ENCODE peak calls at places on chromosomes 1 and 21, in eight cellular contexts. One of them, this sample, is unnamed.

GRCh38 chr1:15224259-15224869 is 22.7 kb upstream of the FHAD1 start:
- DNase-seq in thoracic aorta: no peak
- DNase-seq in heart left ventricle: no peak
- DNase-seq in lung: no peak
- DNase-seq in suprapubic skin: peak; percentile 38
- DNase-seq in A549: no peak
- DNase-seq in epithelial cell of esophagus: no peak
- DNase-seq in GM23248: no peak
- DNase-seq in this sample: no peak

GRCh38 chr1:47396671-47397196 is 19.4 kb upstream of the FOXE3 start:
- DNase-seq in GM23248: no peak
- DNase-seq in thoracic aorta: no peak
- DNase-seq in lung: no peak
- DNase-seq in epithelial cell of esophagus: no peak
- DNase-seq in A549: no peak
- DNase-seq in suprapubic skin: no peak
- DNase-seq in heart left ventricle: no peak
- DNase-seq in this sample: no peak

GRCh38 chr1:63122051-63122450 is 200.3 kb upstream of the FOXD3 start:
- DNase-seq in lung: no peak
- DNase-seq in thoracic aorta: no peak
- DNase-seq in epithelial cell of esophagus: no peak
- DNase-seq in GM23248: no peak
- DNase-seq in heart left ventricle: no peak
- DNase-seq in suprapubic skin: no peak
- DNase-seq in A549: no peak
- DNase-seq in this sample: no peak

GRCh38 chr1:86596891-86597290 is 50.0 kb downstream of the CLCA4 start:
- DNase-seq in epithelial cell of esophagus: no peak
- DNase-seq in A549: no peak
- DNase-seq in lung: no peak
- DNase-seq in suprapubic skin: no peak
- DNase-seq in GM23248: peak; percentile 14
- DNase-seq in heart left ventricle: no peak
- DNase-seq in thoracic aorta: no peak
- DNase-seq in this sample: no peak

GRCh38 chr1:13855554-13855953 is 155.6 kb downstream of the PRDM2 start:
- DNase-seq in suprapubic skin: no peak
- DNase-seq in heart left ventricle: no peak
- DNase-seq in GM23248: no peak
- DNase-seq in thoracic aorta: no peak
- DNase-seq in lung: no peak
- DNase-seq in epithelial cell of esophagus: no peak
- DNase-seq in A549: no peak
- DNase-seq in this sample: no peak

GRCh38 chr1:165737196-165737595 is 31.5 kb downstream of the TMCO1 start:
- DNase-seq in GM23248: peak; percentile 56
- DNase-seq in heart left ventricle: no peak
- DNase-seq in lung: no peak
- DNase-seq in A549: no peak
- DNase-seq in epithelial cell of esophagus: no peak
- DNase-seq in suprapubic skin: no peak
- DNase-seq in thoracic aorta: no peak
- DNase-seq in this sample: no peak

GRCh38 chr1:62271932-62272728 is 47.1 kb downstream of the KANK4 start:
- DNase-seq in heart left ventricle: no peak
- DNase-seq in lung: no peak
- DNase-seq in thoracic aorta: no peak
- DNase-seq in epithelial cell of esophagus: no peak
- DNase-seq in A549: no peak
- DNase-seq in GM23248: no peak
- DNase-seq in suprapubic skin: no peak
- DNase-seq in this sample: peak; percentile 93

GRCh38 chr1:38454236-38454635 is 405.3 kb downstream of the RRAGC start:
- DNase-seq in thoracic aorta: no peak
- DNase-seq in GM23248: peak; percentile 39
- DNase-seq in suprapubic skin: no peak
- DNase-seq in lung: no peak
- DNase-seq in epithelial cell of esophagus: no peak
- DNase-seq in A549: no peak
- DNase-seq in heart left ventricle: no peak
- DNase-seq in this sample: no peak

GRCh38 chr1:232629250-232630046 is 485 bp downstream of the SIPA1L2 start:
- DNase-seq in A549: peak; percentile 25
- DNase-seq in lung: peak; percentile 39
- DNase-seq in heart left ventricle: peak; percentile 60
- DNase-seq in suprapubic skin: peak; percentile 85
- DNase-seq in epithelial cell of esophagus: peak; percentile 37
- DNase-seq in GM23248: peak; percentile 50
- DNase-seq in thoracic aorta: no peak
- DNase-seq in this sample: no peak

GRCh38 chr1:207079706-207080246 is 8.9 kb upstream of the C4BPB start:
- DNase-seq in thoracic aorta: no peak
- DNase-seq in GM23248: no peak
- DNase-seq in A549: no peak
- DNase-seq in epithelial cell of esophagus: no peak
- DNase-seq in suprapubic skin: no peak
- DNase-seq in heart left ventricle: no peak
- DNase-seq in lung: no peak
- DNase-seq in this sample: no peak

GRCh38 chr21:42460391-42461184 is 35.4 kb downstream of the RSPH1 start:
- DNase-seq in heart left ventricle: no peak
- DNase-seq in thoracic aorta: no peak
- DNase-seq in GM23248: no peak
- DNase-seq in A549: no peak
- DNase-seq in epithelial cell of esophagus: no peak
- DNase-seq in lung: no peak
- DNase-seq in suprapubic skin: peak; percentile 53
- DNase-seq in this sample: peak; percentile 98

GRCh38 chr1:230902349-230902923 is 34.1 kb upstream of the C1orf198 start:
- DNase-seq in suprapubic skin: no peak
- DNase-seq in thoracic aorta: no peak
- DNase-seq in epithelial cell of esophagus: no peak
- DNase-seq in lung: no peak
- DNase-seq in heart left ventricle: no peak
- DNase-seq in A549: no peak
- DNase-seq in GM23248: no peak
- DNase-seq in this sample: no peak

GRCh38 chr1:190475394-190476250 is 2.0 kb downstream of the BRINP3 start:
- DNase-seq in A549: no peak
- DNase-seq in lung: no peak
- DNase-seq in suprapubic skin: no peak
- DNase-seq in thoracic aorta: no peak
- DNase-seq in GM23248: no peak
- DNase-seq in epithelial cell of esophagus: no peak
- DNase-seq in heart left ventricle: no peak
- DNase-seq in this sample: no peak
- H3K4me3 ChIP-seq in A549: peak overlapping the region; percentile 32
- H3K4me3 ChIP-seq in lung: no peak overlapping the region
- H3K4me3 ChIP-seq in suprapubic skin: peak overlapping the region; percentile 21
- H3K4me3 ChIP-seq in thoracic aorta: peak overlapping the region; percentile 23
- H3K4me3 ChIP-seq in GM23248: no peak overlapping the region
- H3K4me3 ChIP-seq in epithelial cell of esophagus: no peak overlapping the region
- H3K4me3 ChIP-seq in heart left ventricle: no peak overlapping the region
- H3K4me3 ChIP-seq in this sample: no peak overlapping the region

GRCh38 chr1:156503672-156504055 is 3.1 kb upstream of the MEF2D start:
- DNase-seq in heart left ventricle: no peak
- DNase-seq in thoracic aorta: no peak
- DNase-seq in GM23248: peak; percentile 16
- DNase-seq in suprapubic skin: no peak
- DNase-seq in epithelial cell of esophagus: no peak
- DNase-seq in A549: no peak
- DNase-seq in lung: no peak
- DNase-seq in this sample: no peak

GRCh38 chr1:156502749-156503671 is 2.4 kb upstream of the MEF2D start:
- DNase-seq in lung: peak; percentile 88
- DNase-seq in GM23248: peak; percentile 93
- DNase-seq in thoracic aorta: peak; percentile 65
- DNase-seq in heart left ventricle: peak; percentile 94
- DNase-seq in suprapubic skin: no peak
- DNase-seq in A549: peak; percentile 96
- DNase-seq in epithelial cell of esophagus: peak; percentile 96
- DNase-seq in this sample: no peak

GRCh38 chr1:156500578-156500846 is at the start of gene MEF2D:
- DNase-seq in lung: no peak
- DNase-seq in GM23248: no peak
- DNase-seq in epithelial cell of esophagus: no peak
- DNase-seq in A549: no peak
- DNase-seq in heart left ventricle: no peak
- DNase-seq in suprapubic skin: no peak
- DNase-seq in thoracic aorta: no peak
- DNase-seq in this sample: no peak

GRCh38 chr1:156500847-156501686 is 492 bp upstream of the MEF2D start:
- DNase-seq in lung: peak; percentile 94
- DNase-seq in epithelial cell of esophagus: peak; percentile 97
- DNase-seq in suprapubic skin: peak; percentile 97
- DNase-seq in A549: peak; percentile 91
- DNase-seq in heart left ventricle: peak; percentile 96
- DNase-seq in GM23248: peak; percentile 98
- DNase-seq in thoracic aorta: peak; percentile 70
- DNase-seq in this sample: peak; percentile 94

GRCh38 chr1:156502396-156502748 is 1.8 kb upstream of the MEF2D start:
- DNase-seq in suprapubic skin: no peak
- DNase-seq in epithelial cell of esophagus: peak; percentile 5
- DNase-seq in thoracic aorta: no peak
- DNase-seq in GM23248: peak; percentile 41
- DNase-seq in lung: no peak
- DNase-seq in A549: no peak
- DNase-seq in heart left ventricle: no peak
- DNase-seq in this sample: no peak
- H3K4me3 ChIP-seq in suprapubic skin: peak overlapping the region; percentile 23
- H3K4me3 ChIP-seq in epithelial cell of esophagus: no peak overlapping the region
- H3K4me3 ChIP-seq in thoracic aorta: peak overlapping the region; percentile 87
- H3K4me3 ChIP-seq in GM23248: peak overlapping the region; percentile 63
- H3K4me3 ChIP-seq in lung: no peak overlapping the region
- H3K4me3 ChIP-seq in A549: no peak overlapping the region
- H3K4me3 ChIP-seq in heart left ventricle: no peak overlapping the region
- H3K4me3 ChIP-seq in this sample: no peak overlapping the region

DNA sequence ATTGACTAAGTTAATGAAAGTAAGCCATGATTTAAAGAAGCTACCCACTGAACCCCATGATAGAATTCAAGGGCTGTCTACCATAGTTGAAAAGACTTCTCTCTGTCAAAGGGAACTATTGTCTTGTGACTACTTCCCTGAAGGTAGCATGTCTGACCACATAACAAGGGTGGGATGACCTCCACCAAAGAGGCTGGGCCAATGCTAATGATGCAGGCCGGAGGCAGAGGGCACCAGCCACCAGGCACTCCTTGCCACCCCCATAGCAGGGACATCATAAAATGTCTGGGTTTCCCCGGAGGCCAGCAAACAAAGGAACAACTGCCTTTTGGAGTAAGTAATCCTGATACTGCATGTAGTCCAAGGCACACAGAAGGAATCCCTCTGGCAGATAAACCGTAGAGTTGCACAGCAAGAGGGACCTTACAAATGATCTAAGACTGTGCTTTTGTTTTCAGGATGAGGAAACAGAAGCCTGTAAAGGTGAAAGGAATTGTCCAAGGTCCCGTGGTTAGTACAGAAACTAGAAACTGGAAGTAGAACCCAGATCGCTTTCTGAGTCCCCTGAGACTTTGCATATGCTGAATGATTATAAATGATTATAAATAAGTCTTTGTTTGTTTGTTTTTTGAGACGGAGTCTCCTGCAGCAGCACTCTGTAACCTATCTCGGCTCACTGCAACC is 33.5 kb upstream of the ITPKB start:
- DNase-seq in GM23248: no peak
- DNase-seq in A549: no peak
- DNase-seq in thoracic aorta: no peak
- DNase-seq in suprapubic skin: no peak
- DNase-seq in lung: no peak
- DNase-seq in epithelial cell of esophagus: no peak
- DNase-seq in heart left ventricle: no peak
- DNase-seq in this sample: no peak
- H3K4me3 ChIP-seq in GM23248: no peak overlapping the region
- H3K4me3 ChIP-seq in A549: no peak overlapping the region
- H3K4me3 ChIP-seq in thoracic aorta: no peak overlapping the region
- H3K4me3 ChIP-seq in suprapubic skin: no peak overlapping the region
- H3K4me3 ChIP-seq in lung: no peak overlapping the region
- H3K4me3 ChIP-seq in epithelial cell of esophagus: no peak overlapping the region
- H3K4me3 ChIP-seq in heart left ventricle: no peak overlapping the region
- H3K4me3 ChIP-seq in this sample: no peak overlapping the region

GRCh38 chr1:11701981-11702803 is 10.7 kb downstream of the DRAXIN start:
- DNase-seq in heart left ventricle: no peak
- DNase-seq in lung: no peak
- DNase-seq in suprapubic skin: no peak
- DNase-seq in epithelial cell of esophagus: no peak
- DNase-seq in thoracic aorta: no peak
- DNase-seq in A549: no peak
- DNase-seq in GM23248: no peak
- DNase-seq in this sample: no peak

GRCh38 chr1:11703357-11704225 is 12.1 kb downstream of the DRAXIN start:
- DNase-seq in suprapubic skin: no peak
- DNase-seq in thoracic aorta: no peak
- DNase-seq in A549: no peak
- DNase-seq in GM23248: no peak
- DNase-seq in epithelial cell of esophagus: no peak
- DNase-seq in lung: no peak
- DNase-seq in heart left ventricle: no peak
- DNase-seq in this sample: no peak

GRCh38 chr1:11706292-11706691 is 14.8 kb downstream of the DRAXIN start:
- DNase-seq in A549: no peak
- DNase-seq in heart left ventricle: no peak
- DNase-seq in thoracic aorta: no peak
- DNase-seq in lung: no peak
- DNase-seq in GM23248: no peak
- DNase-seq in epithelial cell of esophagus: no peak
- DNase-seq in suprapubic skin: no peak
- DNase-seq in this sample: no peak

GRCh38 chr1:11704226-11704619 is 12.7 kb downstream of the DRAXIN start:
- DNase-seq in heart left ventricle: no peak
- DNase-seq in thoracic aorta: no peak
- DNase-seq in A549: no peak
- DNase-seq in GM23248: no peak
- DNase-seq in epithelial cell of esophagus: no peak
- DNase-seq in suprapubic skin: no peak
- DNase-seq in lung: no peak
- DNase-seq in this sample: no peak

DNA sequence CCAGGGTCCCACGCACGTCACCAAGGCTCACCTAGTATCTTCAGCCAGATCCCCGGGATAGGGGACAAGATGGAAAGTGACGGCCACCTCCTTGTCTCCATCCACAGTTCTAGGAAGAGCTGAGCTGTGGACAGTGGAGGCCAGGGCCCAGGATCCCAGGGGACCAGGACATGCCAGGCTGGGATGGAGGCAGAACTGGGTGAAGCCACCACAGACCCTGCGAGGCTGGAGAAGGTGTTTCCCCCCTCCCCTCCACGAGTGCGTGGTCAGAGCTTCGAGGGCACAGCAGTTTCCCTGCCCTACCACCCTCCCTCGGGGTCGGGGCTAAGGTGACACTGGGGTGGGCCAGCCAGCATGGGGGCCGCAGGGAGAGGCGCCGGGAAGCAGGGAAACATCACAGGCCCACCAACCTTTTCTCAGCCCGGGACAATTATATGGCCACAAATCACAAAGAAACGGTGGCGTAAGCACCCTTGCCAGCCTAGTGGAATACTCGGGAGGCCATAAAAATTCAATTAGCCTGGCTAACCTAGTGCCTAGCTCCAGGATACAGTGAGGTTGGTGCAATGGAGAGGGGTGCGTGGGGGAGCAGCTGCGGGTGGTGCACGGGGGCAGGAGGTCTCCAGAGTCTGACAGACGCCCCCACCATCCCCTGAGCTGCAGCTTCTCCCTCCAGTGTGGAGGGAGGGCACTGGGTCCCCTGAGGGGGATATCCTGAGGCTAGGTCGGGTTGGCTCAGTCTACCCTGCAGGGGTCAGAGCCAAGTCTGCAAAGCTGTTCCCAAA is 13.4 kb downstream of the DRAXIN start:
- DNase-seq in A549: no peak
- DNase-seq in GM23248: no peak
- DNase-seq in lung: no peak
- DNase-seq in thoracic aorta: no peak
- DNase-seq in suprapubic skin: no peak
- DNase-seq in heart left ventricle: no peak
- DNase-seq in epithelial cell of esophagus: no peak
- DNase-seq in this sample: no peak
- H3K4me3 ChIP-seq in A549: no peak overlapping the region
- H3K4me3 ChIP-seq in GM23248: no peak overlapping the region
- H3K4me3 ChIP-seq in lung: no peak overlapping the region
- H3K4me3 ChIP-seq in thoracic aorta: no peak overlapping the region
- H3K4me3 ChIP-seq in suprapubic skin: no peak overlapping the region
- H3K4me3 ChIP-seq in heart left ventricle: no peak overlapping the region
- H3K4me3 ChIP-seq in epithelial cell of esophagus: no peak overlapping the region
- H3K4me3 ChIP-seq in this sample: no peak overlapping the region